ENCODE peak calls at places on chromosomes 11 and 22, in nine cellular contexts. G is heart right ventricle; I is left ventricle myocardium inferior; C is cardiac muscle cell; V is CD4-positive, alpha-beta T cell; R is tibial nerve; Z is heart left ventricle; T is lower lobe of right lung; U is endothelial cell of umbilical vein. O is an unnamed sample.

GRCh38 chr22:39995346-39996252 is 845 bp downstream of the FAM83F start:
- DNase-seq in G (no peak), I (no peak), C (no peak), V (no peak), R (no peak), Z (no peak), T (no peak), U (no peak), O (no peak)

GRCh38 chr22:19717691-19718254 is 3.5 kb downstream of the SEPTIN5 start:
- DNase-seq in G (peak; percentile 87), I (peak; percentile 81), C (peak; percentile 82), V (peak; percentile 75), R (peak; percentile 60), Z (peak; percentile 71), T (peak; percentile 87), U (peak; percentile 62), O (peak; percentile 87)

GRCh38 chr22:17734197-17734596 is 40.1 kb downstream of the BID start:
- DNase-seq in G (no peak), I (no peak), C (no peak), V (no peak), R (no peak), Z (no peak), T (no peak), U (peak; percentile 30), O (no peak)

GRCh38 chr11:47269829-47270305 is at the start of gene MADD:
- DNase-seq in G (peak; percentile 91), I (peak; percentile 89), C (peak; percentile 93), V (peak; percentile 84), R (peak; percentile 64), Z (peak; percentile 91), T (peak; percentile 92), U (peak; percentile 83), O (peak; percentile 90)

GRCh38 chr11:73453562-73453961 is 77.4 kb downstream of the RELT start:
- DNase-seq in G (no peak), I (no peak), C (no peak), V (no peak), R (no peak), Z (no peak), T (no peak), U (no peak), O (no peak)

GRCh38 chr11:129386795-129387390 is 11.2 kb downstream of the BARX2 start:
- DNase-seq in G (no peak), I (no peak), C (no peak), V (no peak), R (no peak), Z (no peak), T (no peak), U (no peak), O (no peak)

GRCh38 chr11:90250970-90251369 is 28.1 kb upstream of the CHORDC1 start:
- DNase-seq in G (no peak), I (no peak), C (no peak), V (no peak), R (no peak), Z (no peak), T (no peak), U (peak; percentile 65), O (no peak)

GRCh38 chr22:39522567-39523300 is 2.4 kb downstream of the ATF4 start:
- DNase-seq in G (no peak), I (no peak), C (peak; percentile 51), V (no peak), R (no peak), Z (peak; percentile 54), T (peak; percentile 28), U (peak; percentile 43), O (no peak)

GRCh38 chr11:122755409-122755808 is 82.9 kb upstream of the CRTAM start:
- DNase-seq in G (no peak), I (no peak), C (peak; percentile 52), V (no peak), R (no peak), Z (no peak), T (no peak), U (no peak), O (no peak)

GRCh38 chr11:13772223-13773046 is 104.0 kb downstream of the FAR1 start:
- DNase-seq in G (no peak), I (no peak), C (peak; percentile 79), V (no peak), R (peak; percentile 18), Z (no peak), T (no peak), U (peak; percentile 72), O (no peak)

GRCh38 chr11:91310085-91310484 is 914.5 kb upstream of the FAT3 start:
- DNase-seq in G (no peak), I (no peak), C (no peak), V (no peak), R (no peak), Z (no peak), T (no peak), U (no peak), O (no peak)

GRCh38 chr11:104338186-104338585 is 174.2 kb upstream of the PDGFD start:
- DNase-seq in G (no peak), I (no peak), C (no peak), V (no peak), R (no peak), Z (no peak), T (no peak), U (no peak), O (no peak)

GRCh38 chr11:104339383-104339831 is 175.5 kb upstream of the PDGFD start:
- DNase-seq in G (no peak), I (no peak), C (no peak), V (no peak), R (no peak), Z (no peak), T (no peak), U (no peak), O (no peak)

DNA sequence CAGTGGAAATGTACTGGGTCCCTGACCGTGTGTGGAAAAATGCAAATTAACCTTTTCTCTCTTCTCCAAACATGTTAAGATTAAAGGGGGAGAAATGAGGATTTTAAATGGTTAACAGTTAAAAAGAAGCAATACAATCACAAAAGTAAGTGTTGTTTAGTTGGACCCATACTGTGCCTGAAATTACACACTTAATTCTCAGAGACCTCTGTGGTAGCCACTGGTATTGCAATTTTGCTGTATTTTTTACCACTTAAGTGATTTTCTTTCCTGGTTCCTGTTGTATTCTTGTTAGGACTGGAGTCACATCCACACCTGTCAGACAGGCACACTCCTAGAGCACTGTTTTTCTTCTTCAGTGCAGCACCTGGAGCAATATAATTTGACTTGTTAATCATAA is 179.6 kb upstream of the PDGFD start:
- DNase-seq in G (no peak), I (no peak), C (peak; percentile 6), V (no peak), R (no peak), Z (no peak), T (no peak), U (peak; percentile 13), O (no peak)
- TF ChIP-seq CTCF in G (no peak), I (peak; percentile 34), C (peak; percentile 35), V (no peak), R (no peak), Z (peak; percentile 18), T (peak; percentile 14), U (no peak), O (no peak)

GRCh38 chr11:71139516-71140205 is 112.7 kb downstream of the SHANK2 start:
- DNase-seq in G (peak; percentile 63), I (peak; percentile 63), C (no peak), V (no peak), R (no peak), Z (peak; percentile 39), T (peak; percentile 70), U (no peak), O (no peak)
- H3K9me3 ChIP-seq in G (no peaks in the 10 kb centered on the region), I (peaks cover 7% of the 10 kb centered on the region), C (no peaks in the 10 kb centered on the region), V (no peaks in the 10 kb centered on the region), R (no peaks in the 10 kb centered on the region), Z (no peaks in the 10 kb centered on the region), T (no peaks in the 10 kb centered on the region), U (no peaks in the 10 kb centered on the region), O (no peaks in the 10 kb centered on the region)

GRCh38 chr11:92829121-92829520 is 140.3 kb upstream of the MTNR1B start:
- DNase-seq in G (no peak), I (no peak), C (no peak), V (no peak), R (no peak), Z (no peak), T (no peak), U (no peak), O (no peak)
- H3K27ac ChIP-seq in G (no peak overlapping the region), I (no peak overlapping the region), C (no peak overlapping the region), V (no peak overlapping the region), R (no peak overlapping the region), Z (no peak overlapping the region), T (no peak overlapping the region), U (no peak overlapping the region), O (no peak overlapping the region)

GRCh38 chr11:35185696-35186095 is 46.7 kb downstream of the CD44 start:
- DNase-seq in G (no peak), I (no peak), C (peak; percentile 49), V (no peak), R (no peak), Z (no peak), T (no peak), U (no peak), O (no peak)

GRCh38 chr11:35192347-35192746 is 53.4 kb downstream of the CD44 start:
- DNase-seq in G (peak; percentile 53), I (peak; percentile 54), C (peak; percentile 96), V (no peak), R (no peak), Z (peak; percentile 67), T (peak; percentile 82), U (peak; percentile 37), O (no peak)

GRCh38 chr11:35193767-35194166 is 54.8 kb downstream of the CD44 start:
- DNase-seq in G (no peak), I (no peak), C (no peak), V (no peak), R (no peak), Z (no peak), T (no peak), U (no peak), O (no peak)

GRCh38 chr11:35187996-35188395 is 49.0 kb downstream of the CD44 start:
- DNase-seq in G (no peak), I (no peak), C (no peak), V (no peak), R (no peak), Z (no peak), T (no peak), U (no peak), O (no peak)

GRCh38 chr11:35190804-35191348 is 51.9 kb downstream of the CD44 start:
- DNase-seq in G (no peak), I (no peak), C (no peak), V (no peak), R (no peak), Z (no peak), T (no peak), U (no peak), O (no peak)
- TF ChIP-seq CTCF in G (no peak), I (no peak), C (no peak), V (no peak), R (no peak), Z (no peak), T (no peak), U (no peak), O (no peak)

GRCh38 chr11:3357302-3357701 is 21.6 kb downstream of the ZNF195 start:
- DNase-seq in G (no peak), I (no peak), C (no peak), V (no peak), R (no peak), Z (no peak), T (no peak), U (no peak), O (no peak)
- H3K9me3 ChIP-seq in G (peaks cover 89% of the 10 kb centered on the region), I (peaks cover 100% of the 10 kb centered on the region), C (peaks cover 7% of the 10 kb centered on the region), V (peaks cover 97% of the 10 kb centered on the region), R (peaks cover 42% of the 10 kb centered on the region), Z (peaks cover 46% of the 10 kb centered on the region), T (peaks cover 67% of the 10 kb centered on the region), U (peaks cover 15% of the 10 kb centered on the region), O (peaks cover 73% of the 10 kb centered on the region)

O was measured in ascending aorta.